ENCODE peak calls at places on chromosomes 3 and 15, in four cellular contexts. I is activated CD4-positive, CD25-positive, alpha-beta regulatory T cell treated with anti-CD3 and anti-CD28 coated beads, Interleukin-2, amount 50 U/mL, for 72 hours; Q is mesendoderm; X is tibial nerve. U is an unnamed sample.

GRCh38 chr3:134054231-134054630 is 24.5 kb upstream of the SLCO2A1 start:
- DNase-seq in I (no peak), Q (no peak), X (no peak), U (no peak)

GRCh38 chr15:67563092-67563491 is 20.6 kb downstream of the MAP2K5 start:
- DNase-seq in Q (no peak), X (no peak), I (no peak), U (no peak)

GRCh38 chr15:42786978-42787377 is 50.0 kb upstream of the CDAN1 start:
- DNase-seq in I (no peak), Q (no peak), X (no peak), U (no peak)

GRCh38 chr3:105836533-105836932 is 32.3 kb downstream of the CBLB start:
- DNase-seq in X (no peak), Q (no peak), I (no peak), U (peak; percentile 66)

GRCh38 chr3:68878962-68879361 is 53.4 kb downstream of the TAFA4 start:
- DNase-seq in I (no peak), X (no peak), Q (no peak), U (no peak)

GRCh38 chr3:186090884-186091283 is 18.0 kb downstream of the ETV5 start:
- DNase-seq in Q (no peak), X (no peak), I (no peak), U (no peak)

GRCh38 chr3:127735767-127736693 is 63.3 kb downstream of the ABTB1 start:
- DNase-seq in I (no peak), X (no peak), Q (no peak), U (no peak)

GRCh38 chr15:49923671-49924070 is 195.4 kb downstream of the ATP8B4 start:
- DNase-seq in X (no peak), Q (no peak), I (no peak), U (no peak)

U was measured in T-helper 2 cell treated with Interferon-gamma antibody and Interleukin-4, amounts not matched to agents 5 μg/mL and 100 μg/mL, for 36 hours.